ENCODE peak calls at places on chromosome 14, in seven cellular contexts. A is ovary; D is cardiac muscle cell; Y is breast epithelium; T is effector memory CD4-positive, alpha-beta T cell; O is K562; R is iPS DF 6.9. Z is an unnamed sample.

GRCh38 chr14:51398898-51399297 is 158.9 kb downstream of the TMX1 start:
- DNase-seq in D (no peak), A (no peak), R (no peak), Y (no peak), O (no peak), T (no peak), Z (peak; percentile 51)

GRCh38 chr14:89813485-89814080 is 140.9 kb downstream of the EFCAB11 start:
- DNase-seq in D (peak; percentile 42), O (no peak), Y (no peak), T (no peak), R (no peak), A (no peak), Z (peak; percentile 66)

GRCh38 chr14:32635103-32635719 is 303.5 kb upstream of the NPAS3 start:
- DNase-seq in Y (no peak), O (no peak), A (no peak), R (no peak), T (no peak), D (no peak), Z (no peak)

GRCh38 chr14:102793531-102794328 is 16.5 kb downstream of the TRAF3 start:
- DNase-seq in D (no peak), T (no peak), R (no peak), O (no peak), Y (no peak), A (no peak), Z (no peak)

GRCh38 chr14:90732142-90732541 is 84.1 kb downstream of the TTC7B start:
- DNase-seq in R (no peak), Y (no peak), O (no peak), A (no peak), T (no peak), D (no peak), Z (no peak)

GRCh38 chr14:64266206-64266605 is 28.0 kb downstream of the ESR2 start:
- DNase-seq in D (no peak), T (no peak), Y (no peak), A (no peak), O (no peak), R (no peak), Z (no peak)

GRCh38 chr14:68306934-68307758 is 485.7 kb downstream of the ZFP36L1 start:
- DNase-seq in R (no peak), D (no peak), T (no peak), O (no peak), A (no peak), Y (peak; percentile 65), Z (no peak)

GRCh38 chr14:89013098-89013504 is 188.7 kb downstream of the TTC8 start:
- DNase-seq in R (no peak), T (no peak), D (peak; percentile 11), A (no peak), O (peak; percentile 73), Y (no peak), Z (no peak)

GRCh38 chr14:103512701-103513611 is 9.7 kb downstream of the CKB start:
- DNase-seq in O (no peak), R (no peak), D (no peak), T (no peak), Y (peak; percentile 95), A (peak; percentile 51), Z (peak; percentile 91)

GRCh38 chr14:86938356-86938755 is 1054.6 kb downstream of the GALC start:
- DNase-seq in T (no peak), R (no peak), O (no peak), A (no peak), D (no peak), Y (no peak), Z (no peak)

GRCh38 chr14:103562385-103563088 is at the start of the genes BAG5 and COA8:
- DNase-seq in A (peak; percentile 78), T (peak; percentile 75), D (peak; percentile 92), Y (peak; percentile 63), R (peak; percentile 57), O (peak; percentile 82), Z (peak; percentile 93)

GRCh38 chr14:87901652-87902051 is 91.3 kb downstream of the GALC start:
- DNase-seq in T (no peak), A (no peak), D (no peak), Y (no peak), R (no peak), O (no peak), Z (no peak)

GRCh38 chr14:64035143-64035542 is 182.3 kb downstream of the SYNE2 start:
- DNase-seq in A (no peak), D (no peak), R (no peak), T (no peak), Y (no peak), O (no peak), Z (no peak)

GRCh38 chr14:68394719-68395117 is 398.1 kb downstream of the ZFP36L1 start:
- DNase-seq in T (no peak), Y (no peak), O (no peak), D (no peak), A (peak; percentile 46), R (no peak), Z (no peak)

GRCh38 chr14:90383731-90384542 is 12.9 kb upstream of the CALM1 start:
- DNase-seq in R (no peak), T (peak; percentile 47), O (peak; percentile 24), D (peak; percentile 79), Y (peak; percentile 27), A (peak; percentile 72), Z (peak; percentile 85)

GRCh38 chr14:96903444-96904023 is 106.4 kb downstream of the VRK1 start:
- DNase-seq in D (no peak), A (no peak), O (no peak), Y (no peak), T (no peak), R (no peak), Z (no peak)

GRCh38 chr14:36313898-36314297 is 6.5 kb downstream of the MBIP start:
- DNase-seq in A (no peak), R (no peak), D (no peak), Y (no peak), T (no peak), O (no peak), Z (no peak)

GRCh38 chr14:34462132-34462893 is at the start of gene SPTSSA:
- DNase-seq in O (peak; percentile 91), R (peak; percentile 48), D (peak; percentile 94), T (peak; percentile 81), A (peak; percentile 94), Y (peak; percentile 87), Z (peak; percentile 99)

GRCh38 chr14:34460295-34460694 is 1.7 kb downstream of the SPTSSA start:
- DNase-seq in D (no peak), Y (no peak), R (no peak), O (no peak), T (no peak), A (no peak), Z (no peak)

GRCh38 chr14:34463598-34463961 is 1.5 kb upstream of the SPTSSA start:
- DNase-seq in R (no peak), A (no peak), D (no peak), Y (no peak), T (no peak), O (no peak), Z (no peak)

GRCh38 chr14:34461334-34462131 is 507 bp downstream of the SPTSSA start:
- DNase-seq in R (no peak), D (peak; percentile 86), T (no peak), Y (peak; percentile 43), O (peak; percentile 59), A (peak; percentile 61), Z (peak; percentile 66)

DNA sequence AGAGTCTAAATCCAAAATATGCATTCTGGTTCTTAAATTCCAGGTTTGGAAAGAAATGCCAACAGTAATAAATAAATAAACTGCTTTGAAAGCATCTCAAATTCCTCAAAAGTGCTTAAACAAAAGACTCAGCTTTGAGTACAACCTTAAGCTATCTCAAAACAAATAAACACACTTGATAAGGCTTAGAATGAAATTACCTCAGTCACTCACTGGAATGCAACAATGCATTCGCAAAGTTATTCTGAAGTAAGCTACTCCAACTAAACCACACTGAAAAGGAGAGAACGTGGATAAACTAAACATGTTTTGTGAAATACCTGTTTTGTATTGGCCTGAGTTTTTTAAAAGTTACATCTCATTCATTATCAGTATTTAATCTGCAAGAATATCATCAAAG is 1.2 kb downstream of the SPTSSA start:
- DNase-seq in R (no peak), A (no peak), T (no peak), Y (no peak), D (no peak), O (no peak), Z (no peak)
- H3K4me1 ChIP-seq in R (no peaks in the 10 kb centered on the region), A (peaks cover 4% of the 10 kb centered on the region), T (peaks cover 7% of the 10 kb centered on the region), Y (no peaks in the 10 kb centered on the region), D (peaks cover 15% of the 10 kb centered on the region), O (peaks cover 9% of the 10 kb centered on the region), Z (no peaks in the 10 kb centered on the region)

GRCh38 chr14:56094063-56094462 is 24.1 kb upstream of the PELI2 start:
- DNase-seq in O (no peak), D (no peak), Y (no peak), A (no peak), R (no peak), T (no peak), Z (no peak)

GRCh38 chr14:56099081-56099797 is 19.0 kb upstream of the PELI2 start:
- DNase-seq in R (no peak), T (no peak), Y (no peak), A (no peak), O (no peak), D (peak; percentile 29), Z (no peak)

GRCh38 chr14:56102901-56103409 is 15.3 kb upstream of the PELI2 start:
- DNase-seq in T (no peak), R (no peak), Y (no peak), O (no peak), D (no peak), A (no peak), Z (no peak)

GRCh38 chr14:56100556-56100955 is 17.7 kb upstream of the PELI2 start:
- DNase-seq in D (no peak), O (no peak), Y (no peak), A (no peak), R (no peak), T (no peak), Z (no peak)

GRCh38 chr14:56098021-56098420 is 20.2 kb upstream of the PELI2 start:
- DNase-seq in R (no peak), A (no peak), O (no peak), D (no peak), T (no peak), Y (no peak), Z (no peak)
- H3K27me3 ChIP-seq in R (no peaks in the 10 kb centered on the region), A (no peaks in the 10 kb centered on the region), O (no peaks in the 10 kb centered on the region), D (no peaks in the 10 kb centered on the region), T (peaks cover 6% of the 10 kb centered on the region), Y (no peaks in the 10 kb centered on the region), Z (no peaks in the 10 kb centered on the region)

DNA sequence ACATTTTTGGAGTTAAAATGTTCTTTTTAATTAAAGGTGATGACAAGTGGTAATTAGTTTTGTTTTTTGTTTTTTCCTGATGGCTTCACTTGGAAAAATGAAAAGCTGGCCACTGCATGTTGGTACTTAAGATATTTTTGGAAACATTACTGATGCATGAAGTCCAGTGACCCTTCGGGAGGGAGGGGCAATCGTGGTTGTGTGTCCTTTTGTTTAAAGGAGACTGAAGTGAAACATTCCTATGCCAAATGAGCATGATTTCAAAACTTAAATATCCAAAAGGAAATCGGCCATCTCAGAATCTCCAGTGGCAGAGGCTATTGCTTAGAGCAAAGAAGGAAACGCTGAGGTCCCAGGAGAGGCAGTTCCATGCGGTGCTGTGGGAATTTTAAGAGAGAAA is 20.1 kb downstream of the LTBP2 start:
- DNase-seq in Y (no peak), T (no peak), R (no peak), D (peak; percentile 58), O (no peak), A (no peak), Z (no peak)
- H3K4me1 ChIP-seq in Y (peaks cover 23% of the 10 kb centered on the region), T (no peaks in the 10 kb centered on the region), R (no peaks in the 10 kb centered on the region), D (peaks cover 43% of the 10 kb centered on the region), O (no peaks in the 10 kb centered on the region), A (peaks cover 41% of the 10 kb centered on the region), Z (peaks cover 12% of the 10 kb centered on the region)

DNA sequence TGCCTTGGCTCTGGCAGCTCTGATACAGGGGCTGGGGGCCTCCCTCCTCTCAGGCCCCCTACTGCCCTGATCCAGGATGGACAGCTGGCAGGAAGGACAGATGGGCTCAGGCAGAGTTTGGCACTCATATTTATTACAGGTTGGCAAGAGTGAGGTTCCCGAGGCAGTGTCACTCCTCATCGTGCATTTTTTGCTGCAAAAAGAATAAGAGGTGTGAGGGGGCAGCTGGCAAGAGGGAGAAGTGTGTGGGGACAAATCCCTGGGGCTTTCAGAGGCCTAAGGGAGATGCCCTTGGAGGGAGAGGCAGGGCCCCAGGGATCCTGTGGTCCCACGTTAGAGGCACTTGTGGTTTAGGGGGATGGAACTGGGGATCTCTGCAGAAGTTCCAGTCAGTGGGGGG is 5.0 kb downstream of the CMTM5 start:
- DNase-seq in Y (no peak), R (no peak), A (no peak), T (no peak), D (no peak), O (no peak), Z (no peak)
- H3K27me3 ChIP-seq in Y (no peaks in the 10 kb centered on the region), R (no peaks in the 10 kb centered on the region), A (no peaks in the 10 kb centered on the region), T (no peaks in the 10 kb centered on the region), D (no peaks in the 10 kb centered on the region), O (peaks cover 7% of the 10 kb centered on the region), Z (no peaks in the 10 kb centered on the region)